ENCODE peak calls at places on chromosome X, in five cellular contexts. One of them, this sample, is unnamed.

GRCh38 chrX:136710324-136710951 is 62.5 kb downstream of the CD40LG start:
- DNase-seq in CD4-positive, alpha-beta T cell: no peak
- DNase-seq in NB4: no peak
- DNase-seq in osteocyte: no peak
- DNase-seq in GM10248: peak
- DNase-seq in this sample: no peak

GRCh38 chrX:19682712-19683331 is 167.5 kb upstream of the MAP3K15 start:
- DNase-seq in osteocyte: no peak
- DNase-seq in CD4-positive, alpha-beta T cell: peak
- DNase-seq in GM10248: peak
- DNase-seq in NB4: peak
- DNase-seq in this sample: peak

GRCh38 chrX:18075603-18076002 is 145.1 kb downstream of the BEND2 start:
- DNase-seq in GM10248: no peak
- DNase-seq in CD4-positive, alpha-beta T cell: no peak
- DNase-seq in osteocyte: no peak
- DNase-seq in NB4: no peak
- DNase-seq in this sample: no peak

GRCh38 chrX:108261541-108262218 is 170.1 kb downstream of the ATG4A start:
- DNase-seq in NB4: no peak
- DNase-seq in osteocyte: no peak
- DNase-seq in GM10248: no peak
- DNase-seq in CD4-positive, alpha-beta T cell: no peak
- DNase-seq in this sample: no peak

GRCh38 chrX:112808651-112809050 is 32.0 kb downstream of the AMOT start:
- DNase-seq in osteocyte: no peak
- DNase-seq in GM10248: no peak
- DNase-seq in NB4: no peak
- DNase-seq in CD4-positive, alpha-beta T cell: no peak
- DNase-seq in this sample: no peak

GRCh38 chrX:102659790-102660757 is 8.8 kb downstream of the GPRASP1 start:
- DNase-seq in CD4-positive, alpha-beta T cell: peak
- DNase-seq in GM10248: peak
- DNase-seq in osteocyte: peak
- DNase-seq in NB4: peak
- DNase-seq in this sample: peak

GRCh38 chrX:30906726-30907125 is 17.7 kb upstream of the TAB3 start:
- DNase-seq in GM10248: no peak
- DNase-seq in NB4: no peak
- DNase-seq in osteocyte: no peak
- DNase-seq in CD4-positive, alpha-beta T cell: no peak
- DNase-seq in this sample: no peak

GRCh38 chrX:119478504-119478903 is 10.3 kb downstream of the SLC25A5 start:
- DNase-seq in GM10248: no peak
- DNase-seq in CD4-positive, alpha-beta T cell: no peak
- DNase-seq in NB4: no peak
- DNase-seq in osteocyte: no peak
- DNase-seq in this sample: no peak

GRCh38 chrX:42399632-42400024 is 378.3 kb downstream of the PPP1R2C start:
- DNase-seq in GM10248: no peak
- DNase-seq in CD4-positive, alpha-beta T cell: no peak
- DNase-seq in osteocyte: no peak
- DNase-seq in NB4: no peak
- DNase-seq in this sample: no peak

GRCh38 chrX:27890611-27891010 is 82.8 kb downstream of the MAGEB10 start:
- DNase-seq in CD4-positive, alpha-beta T cell: no peak
- DNase-seq in osteocyte: no peak
- DNase-seq in NB4: no peak
- DNase-seq in GM10248: no peak
- DNase-seq in this sample: no peak

GRCh38 chrX:141405878-141406492 is 163.7 kb upstream of the SPANXC start:
- DNase-seq in GM10248: no peak
- DNase-seq in osteocyte: no peak
- DNase-seq in NB4: no peak
- DNase-seq in CD4-positive, alpha-beta T cell: no peak
- DNase-seq in this sample: no peak

GRCh38 chrX:149830192-149830873 is 48.6 kb downstream of the MAGEA9 start:
- DNase-seq in CD4-positive, alpha-beta T cell: no peak
- DNase-seq in GM10248: no peak
- DNase-seq in osteocyte: no peak
- DNase-seq in NB4: no peak
- DNase-seq in this sample: peak

GRCh38 chrX:19760841-19761512 is 126.4 kb downstream of the SH3KBP1 start:
- DNase-seq in CD4-positive, alpha-beta T cell: no peak
- DNase-seq in osteocyte: peak
- DNase-seq in NB4: no peak
- DNase-seq in GM10248: no peak
- DNase-seq in this sample: no peak

GRCh38 chrX:96373047-96373355 is 311.6 kb upstream of the DIAPH2 start:
- DNase-seq in NB4: no peak
- DNase-seq in GM10248: no peak
- DNase-seq in osteocyte: no peak
- DNase-seq in CD4-positive, alpha-beta T cell: no peak
- DNase-seq in this sample: no peak
- TF ChIP-seq CTCF in NB4: no peak
- TF ChIP-seq CTCF in GM10248: no peak
- TF ChIP-seq CTCF in osteocyte: no peak
- TF ChIP-seq CTCF in CD4-positive, alpha-beta T cell: no peak
- TF ChIP-seq CTCF in this sample: no peak

GRCh38 chrX:69503228-69503834 is 795 bp upstream of the NALF2 start:
- DNase-seq in NB4: no peak
- DNase-seq in CD4-positive, alpha-beta T cell: no peak
- DNase-seq in osteocyte: peak
- DNase-seq in GM10248: no peak
- DNase-seq in this sample: no peak
- TF ChIP-seq CTCF in NB4: no peak
- TF ChIP-seq CTCF in CD4-positive, alpha-beta T cell: no peak
- TF ChIP-seq CTCF in osteocyte: peak
- TF ChIP-seq CTCF in GM10248: no peak
- TF ChIP-seq CTCF in this sample: peak

GRCh38 chrX:11365426-11365825 is 72.2 kb downstream of the AMELX start:
- DNase-seq in NB4: no peak
- DNase-seq in osteocyte: no peak
- DNase-seq in CD4-positive, alpha-beta T cell: no peak
- DNase-seq in GM10248: no peak
- DNase-seq in this sample: no peak

GRCh38 chrX:11364835-11365234 is 71.6 kb downstream of the AMELX start:
- DNase-seq in GM10248: no peak
- DNase-seq in CD4-positive, alpha-beta T cell: no peak
- DNase-seq in osteocyte: no peak
- DNase-seq in NB4: no peak
- DNase-seq in this sample: no peak

GRCh38 chrX:11367609-11368430 is 74.6 kb downstream of the AMELX start:
- DNase-seq in CD4-positive, alpha-beta T cell: no peak
- DNase-seq in osteocyte: no peak
- DNase-seq in NB4: peak
- DNase-seq in GM10248: no peak
- DNase-seq in this sample: no peak

GRCh38 chrX:11363069-11363594 is 69.9 kb downstream of the AMELX start:
- DNase-seq in NB4: no peak
- DNase-seq in GM10248: peak
- DNase-seq in osteocyte: no peak
- DNase-seq in CD4-positive, alpha-beta T cell: no peak
- DNase-seq in this sample: no peak

GRCh38 chrX:11366998-11367595 is 73.9 kb downstream of the AMELX start:
- DNase-seq in osteocyte: no peak
- DNase-seq in NB4: no peak
- DNase-seq in GM10248: no peak
- DNase-seq in CD4-positive, alpha-beta T cell: no peak
- DNase-seq in this sample: no peak
- TF ChIP-seq CTCF in osteocyte: no peak
- TF ChIP-seq CTCF in NB4: no peak
- TF ChIP-seq CTCF in GM10248: no peak
- TF ChIP-seq CTCF in CD4-positive, alpha-beta T cell: no peak
- TF ChIP-seq CTCF in this sample: no peak

GRCh38 chrX:38069991-38070390 is 63.6 kb downstream of the SYTL5 start:
- DNase-seq in GM10248: no peak
- DNase-seq in osteocyte: no peak
- DNase-seq in NB4: no peak
- DNase-seq in CD4-positive, alpha-beta T cell: no peak
- DNase-seq in this sample: no peak

GRCh38 chrX:38069273-38069672 is 62.9 kb downstream of the SYTL5 start:
- DNase-seq in GM10248: no peak
- DNase-seq in CD4-positive, alpha-beta T cell: no peak
- DNase-seq in osteocyte: no peak
- DNase-seq in NB4: no peak
- DNase-seq in this sample: no peak

GRCh38 chrX:38061335-38061734 is 55.0 kb downstream of the SYTL5 start:
- DNase-seq in osteocyte: no peak
- DNase-seq in GM10248: no peak
- DNase-seq in CD4-positive, alpha-beta T cell: no peak
- DNase-seq in NB4: peak
- DNase-seq in this sample: no peak

GRCh38 chrX:38066934-38067333 is 60.6 kb downstream of the SYTL5 start:
- DNase-seq in CD4-positive, alpha-beta T cell: no peak
- DNase-seq in osteocyte: no peak
- DNase-seq in NB4: no peak
- DNase-seq in GM10248: no peak
- DNase-seq in this sample: no peak
- TF ChIP-seq CTCF in CD4-positive, alpha-beta T cell: no peak
- TF ChIP-seq CTCF in osteocyte: no peak
- TF ChIP-seq CTCF in NB4: no peak
- TF ChIP-seq CTCF in GM10248: no peak
- TF ChIP-seq CTCF in this sample: no peak

GRCh38 chrX:39477438-39478120 is 620.2 kb downstream of the BCOR start:
- DNase-seq in NB4: peak
- DNase-seq in osteocyte: no peak
- DNase-seq in GM10248: no peak
- DNase-seq in CD4-positive, alpha-beta T cell: peak
- DNase-seq in this sample: peak
- TF ChIP-seq CTCF in NB4: peak
- TF ChIP-seq CTCF in osteocyte: no peak
- TF ChIP-seq CTCF in GM10248: no peak
- TF ChIP-seq CTCF in CD4-positive, alpha-beta T cell: no peak
- TF ChIP-seq CTCF in this sample: peak

This sample was measured in neural crest cell.